ENCODE peak calls at places on chromosomes 6 and 20, in six cellular contexts. U is adrenal gland, J is IMR-90, T is uterus, E is A549, K is body of pancreas. B is an unnamed sample.

GRCh38 chr20:44586289-44586911 is 4.0 kb downstream of the PKIG start:
- DNase-seq in U (no peak), J (no peak), T (no peak), E (no peak), K (no peak), B (no peak)

GRCh38 chr20:11918280-11918952 is 723 bp downstream of the BTBD3 start:
- DNase-seq in U (no peak), J (no peak), T (no peak), E (no peak), K (no peak), B (no peak)

GRCh38 chr6:105603779-105604592 is 201.1 kb upstream of the PREP start:
- DNase-seq in U (peak), J (peak), T (peak), E (no peak), K (no peak), B (no peak)

GRCh38 chr6:38058022-38058421 is 238.5 kb downstream of the ZFAND3 start:
- DNase-seq in U (no peak), J (peak), T (no peak), E (no peak), K (no peak), B (peak)

GRCh38 chr20:58647814-58648501 is 3.1 kb upstream of the STX16 start:
- DNase-seq in U (no peak), J (peak), T (peak), E (no peak), K (no peak), B (peak)

GRCh38 chr6:124770131-124770530 is 192.1 kb upstream of the RNF217 start:
- DNase-seq in U (no peak), J (no peak), T (no peak), E (no peak), K (no peak), B (no peak)

GRCh38 chr6:10177703-10178102 is 237.2 kb downstream of the TFAP2A start:
- DNase-seq in U (no peak), J (no peak), T (no peak), E (peak), K (no peak), B (peak)

GRCh38 chr20:60224914-60225313 is 266.7 kb downstream of the CDH26 start:
- DNase-seq in U (no peak), J (no peak), T (no peak), E (peak), K (no peak), B (peak)

GRCh38 chr6:5079692-5080091 is 5.4 kb upstream of the PPP1R3G start:
- DNase-seq in U (no peak), J (no peak), T (no peak), E (no peak), K (no peak), B (no peak)

GRCh38 chr20:43895235-43895634 is 19.4 kb upstream of the TOX2 start:
- DNase-seq in U (no peak), J (peak), T (no peak), E (no peak), K (no peak), B (no peak)

GRCh38 chr20:58287638-58288037 is 21.9 kb upstream of the RAB22A start:
- DNase-seq in U (no peak), J (no peak), T (no peak), E (no peak), K (no peak), B (no peak)

GRCh38 chr6:36907781-36908180 is 22.0 kb downstream of the C6orf89 start:
- DNase-seq in U (peak), J (peak), T (peak), E (no peak), K (peak), B (peak)

GRCh38 chr6:5728726-5729434 is 277.8 kb downstream of the NRN1 start:
- DNase-seq in U (no peak), J (peak), T (no peak), E (no peak), K (no peak), B (peak)

GRCh38 chr6:125872259-125872921 is 81.6 kb downstream of the NCOA7 start:
- DNase-seq in U (no peak), J (peak), T (no peak), E (peak), K (no peak), B (no peak)

GRCh38 chr20:6058684-6059295 is 4.9 kb upstream of the LRRN4 start:
- DNase-seq in U (no peak), J (no peak), T (no peak), E (no peak), K (peak), B (no peak)

GRCh38 chr6:117989086-117989485 is 82.0 kb downstream of the SLC35F1 start:
- DNase-seq in U (no peak), J (no peak), T (no peak), E (no peak), K (no peak), B (no peak)

GRCh38 chr20:7285918-7286556 is 518.6 kb downstream of the BMP2 start:
- DNase-seq in U (peak), J (peak), T (peak), E (peak), K (peak), B (peak)

GRCh38 chr6:34018026-34018425 is 127.9 kb downstream of the GRM4 start:
- DNase-seq in U (no peak), J (no peak), T (no peak), E (no peak), K (no peak), B (no peak)

GRCh38 chr6:154980273-154981070 is 14.6 kb upstream of the TIAM2 start:
- DNase-seq in U (no peak), J (no peak), T (no peak), E (no peak), K (no peak), B (no peak)

GRCh38 chr20:25495189-25495824 is 87.8 kb downstream of the GINS1 start:
- DNase-seq in U (no peak), J (no peak), T (no peak), E (no peak), K (peak), B (no peak)

GRCh38 chr20:17710379-17711305 is 10.9 kb downstream of the BANF2 start:
- DNase-seq in U (no peak), J (peak), T (peak), E (no peak), K (peak), B (no peak)

GRCh38 chr6:25844518-25844917 is 12.7 kb upstream of the SLC17A1 start:
- DNase-seq in U (no peak), J (no peak), T (no peak), E (no peak), K (no peak), B (no peak)

GRCh38 chr6:4851035-4851434 is 74.8 kb downstream of the CDYL start:
- DNase-seq in U (no peak), J (no peak), T (no peak), E (no peak), K (no peak), B (no peak)

GRCh38 chr6:111461860-111462259 is 21.2 kb downstream of the REV3L start:
- DNase-seq in U (no peak), J (no peak), T (no peak), E (no peak), K (no peak), B (no peak)

GRCh38 chr6:139369568-139370046 is 4.8 kb downstream of the CITED2 start:
- DNase-seq in U (peak), J (peak), T (no peak), E (peak), K (peak), B (no peak)

GRCh38 chr6:25911359-25911758 is 19.1 kb downstream of the SLC17A2 start:
- DNase-seq in U (no peak), J (no peak), T (no peak), E (no peak), K (no peak), B (no peak)

GRCh38 chr6:127118505-127119360 is at the start of gene RSPO3:
- DNase-seq in U (no peak), J (peak), T (peak), E (peak), K (peak), B (peak)

GRCh38 chr6:153790881-153791473 is 248.1 kb upstream of the OPRM1 start:
- DNase-seq in U (no peak), J (no peak), T (no peak), E (peak), K (no peak), B (no peak)

GRCh38 chr6:44226368-44227137 is 3.2 kb downstream of the SLC29A1 start:
- DNase-seq in U (no peak), J (no peak), T (no peak), E (no peak), K (no peak), B (no peak)

GRCh38 chr6:12751694-12752304 is 35.2 kb downstream of the PHACTR1 start:
- DNase-seq in U (peak), J (peak), T (no peak), E (peak), K (peak), B (peak)

GRCh38 chr20:61900376-61901293 is 165.0 kb downstream of the TAF4 start:
- DNase-seq in U (no peak), J (no peak), T (no peak), E (no peak), K (no peak), B (no peak)

GRCh38 chr6:144722214-144722737 is 437.1 kb downstream of the UTRN start:
- DNase-seq in U (no peak), J (peak), T (no peak), E (no peak), K (no peak), B (no peak)

GRCh38 chr6:133428299-133428698 is 187.1 kb downstream of the EYA4 start:
- DNase-seq in U (no peak), J (no peak), T (no peak), E (no peak), K (no peak), B (no peak)

GRCh38 chr6:20532881-20533280 is 1.4 kb upstream of the CDKAL1 start:
- DNase-seq in U (no peak), J (no peak), T (no peak), E (no peak), K (no peak), B (no peak)

GRCh38 chr20:54000914-54001313 is 69.5 kb downstream of the BCAS1 start:
- DNase-seq in U (no peak), J (no peak), T (no peak), E (no peak), K (no peak), B (no peak)

GRCh38 chr20:63979549-63980316 is at the start of gene SAMD10:
- DNase-seq in U (peak), J (peak), T (peak), E (no peak), K (peak), B (peak)

GRCh38 chr20:63979221-63979548 is 257 bp downstream of the SAMD10 start:
- DNase-seq in U (no peak), J (no peak), T (no peak), E (no peak), K (no peak), B (no peak)

GRCh38 chr20:63978319-63979220 is 872 bp downstream of the SAMD10 start:
- DNase-seq in U (peak), J (peak), T (peak), E (no peak), K (peak), B (peak)

GRCh38 chr20:63976980-63977391 is 2.5 kb downstream of the SAMD10 start:
- DNase-seq in U (peak), J (no peak), T (no peak), E (no peak), K (no peak), B (no peak)

GRCh38 chr20:63977392-63978276 is 1.8 kb downstream of the SAMD10 start:
- DNase-seq in U (no peak), J (peak), T (no peak), E (peak), K (no peak), B (peak)
- TF ChIP-seq POLR2A in U (no peak), J (no peak), T (no peak), E (no peak), K (no peak), B (no peak)

GRCh38 chr6:56842602-56843475 is 112.1 kb upstream of the BEND6 start:
- DNase-seq in U (no peak), J (peak), T (peak), E (peak), K (peak), B (no peak)
- TF ChIP-seq POLR2A in U (no peak), J (no peak), T (no peak), E (no peak), K (peak), B (peak)

GRCh38 chr6:30493643-30494250 is 4.4 kb downstream of the HLA-E start:
- DNase-seq in U (no peak), J (no peak), T (no peak), E (no peak), K (no peak), B (no peak)

GRCh38 chr6:30489081-30490030 is at the start of gene HLA-E:
- DNase-seq in U (peak), J (peak), T (peak), E (peak), K (peak), B (peak)

GRCh38 chr6:30494275-30494990 is 5.1 kb downstream of the HLA-E start:
- DNase-seq in U (no peak), J (no peak), T (no peak), E (no peak), K (no peak), B (no peak)

GRCh38 chr6:30491963-30492616 is 2.8 kb downstream of the HLA-E start:
- DNase-seq in U (no peak), J (no peak), T (no peak), E (no peak), K (no peak), B (no peak)

DNA sequence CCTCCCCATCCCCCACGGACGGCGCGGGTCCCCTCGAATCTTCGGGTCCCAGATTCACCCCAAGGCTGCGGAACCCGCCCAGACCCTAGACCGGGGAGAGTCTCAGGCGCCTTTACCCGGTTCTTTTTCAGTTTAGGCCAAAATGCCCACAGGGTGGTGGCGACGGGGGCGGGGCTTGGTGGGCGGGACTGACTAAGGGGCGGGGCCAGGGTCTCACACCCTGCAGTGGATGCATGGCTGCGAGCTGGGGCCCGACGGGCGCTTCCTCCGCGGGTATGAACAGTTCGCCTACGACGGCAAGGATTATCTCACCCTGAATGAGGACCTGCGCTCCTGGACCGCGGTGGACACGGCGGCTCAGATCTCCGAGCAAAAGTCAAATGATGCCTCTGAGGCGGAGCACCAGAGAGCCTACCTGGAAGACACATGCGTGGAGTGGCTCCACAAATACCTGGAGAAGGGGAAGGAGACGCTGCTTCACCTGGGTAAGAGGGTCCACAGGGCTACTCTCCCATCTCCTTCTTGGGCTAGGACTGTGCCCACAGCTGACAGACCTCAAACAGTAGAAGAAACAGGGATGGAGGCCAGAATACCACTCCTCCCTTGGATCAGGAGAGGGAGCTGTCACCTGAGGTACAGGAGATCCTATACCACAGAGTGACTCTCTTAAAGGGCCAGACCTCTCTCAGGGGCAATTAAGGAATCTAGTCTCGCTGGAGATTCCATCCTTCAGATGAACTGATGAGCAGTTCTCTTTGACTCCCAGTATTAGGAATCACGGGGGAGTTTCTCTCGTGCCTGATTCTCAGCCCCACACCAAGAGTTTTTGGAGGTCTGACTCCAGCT is 945 bp downstream of the HLA-E start:
- DNase-seq in U (peak), J (peak), T (peak), E (peak), K (peak), B (no peak)
- TF ChIP-seq POLR2A in U (no peak), J (no peak), T (no peak), E (no peak), K (no peak), B (no peak)

DNA sequence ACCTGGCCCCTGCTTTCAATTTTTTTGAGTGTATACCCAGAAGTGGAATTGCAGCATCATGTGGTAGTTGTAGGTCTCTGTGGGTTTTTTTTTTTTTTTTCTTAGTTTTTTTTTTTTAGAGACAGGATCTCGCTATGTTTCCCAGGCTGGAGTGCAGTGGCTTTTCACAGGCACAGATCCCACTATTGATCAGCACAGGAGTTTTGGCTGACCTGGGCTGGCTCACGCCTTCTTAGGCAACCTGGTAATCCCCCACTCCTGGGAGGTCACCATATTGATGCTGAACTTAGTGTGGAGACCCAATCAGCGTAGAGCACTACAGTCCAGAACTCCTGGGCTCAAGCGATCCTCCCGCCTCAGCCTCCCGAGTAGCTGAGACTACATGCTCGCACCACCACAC is 25.9 kb downstream of the MTO1 start:
- DNase-seq in U (no peak), J (no peak), T (no peak), E (no peak), K (no peak), B (no peak)
- TF ChIP-seq POLR2A in U (no peak), J (no peak), T (no peak), E (no peak), K (no peak), B (no peak)

GRCh38 chr20:33318096-33318429 is 35.0 kb downstream of the BPIFB1 start:
- DNase-seq in U (no peak), J (no peak), T (no peak), E (no peak), K (no peak), B (no peak)
- TF ChIP-seq POLR2A in U (no peak), J (no peak), T (no peak), E (no peak), K (no peak), B (no peak)

DNA sequence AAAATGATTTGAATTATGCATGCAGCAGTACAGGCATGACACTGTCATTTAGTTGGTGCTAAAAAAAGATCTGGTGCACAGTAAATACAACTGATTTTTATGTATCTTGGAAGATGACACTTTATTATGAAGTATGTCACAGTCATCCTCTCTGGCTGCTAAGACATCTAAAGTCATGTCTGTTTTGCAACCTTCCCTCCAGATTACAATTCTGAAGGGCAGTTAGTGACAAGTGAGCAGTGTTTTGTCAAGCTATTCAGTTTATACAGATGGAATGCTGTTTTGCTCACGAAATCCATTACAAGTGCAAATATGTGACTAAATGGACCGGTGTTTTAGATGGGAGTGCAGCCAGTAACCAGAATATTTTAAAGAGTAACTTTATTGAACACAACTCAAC is 736.4 kb downstream of the EPHA7 start:
- DNase-seq in U (no peak), J (no peak), T (no peak), E (no peak), K (no peak), B (no peak)
- TF ChIP-seq POLR2A in U (no peak), J (no peak), T (no peak), E (no peak), K (no peak), B (no peak)

DNA sequence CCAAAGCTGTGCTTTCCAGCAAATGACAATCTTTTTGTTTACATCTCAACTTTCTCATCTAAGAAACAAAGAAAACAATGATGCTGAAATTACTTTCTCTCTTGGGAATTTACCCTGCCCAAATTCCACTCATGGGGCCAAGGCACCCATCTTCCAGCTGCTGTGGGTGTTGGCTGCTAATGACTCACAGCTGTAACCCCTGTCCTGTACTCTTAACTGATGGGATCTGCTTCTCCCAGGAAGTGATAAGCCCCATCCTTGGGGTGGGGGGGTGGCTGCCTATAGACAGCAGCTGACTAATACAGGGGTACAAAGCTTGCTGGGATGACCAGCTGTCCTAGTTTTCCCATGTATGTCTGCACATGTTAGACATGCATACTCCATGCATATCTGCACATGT is 938.6 kb downstream of the C6orf118 start:
- DNase-seq in U (no peak), J (no peak), T (no peak), E (no peak), K (no peak), B (no peak)
- TF ChIP-seq POLR2A in U (no peak), J (no peak), T (no peak), E (no peak), K (no peak), B (no peak)